ENCODE peak calls at places on chromosomes 1 and 21, in six cellular contexts. H is esophagus squamous epithelium; M is breast epithelium; D is lower lobe of right lung; O is CD8-positive, alpha-beta T cell; U is fibroblast of villous mesenchyme. R is an unnamed sample.

GRCh38 chr1:147804942-147805723 is 44.7 kb upstream of the GJA5 start:
- DNase-seq in U (no peak), M (no peak), D (no peak), H (no peak), O (no peak), R (no peak)

GRCh38 chr1:172381981-172382380 is 38.5 kb upstream of the C1orf105 start:
- DNase-seq in H (no peak), M (no peak), U (no peak), D (no peak), O (no peak), R (no peak)

GRCh38 chr1:34292472-34292871 is 115.8 kb downstream of the C1orf94 start:
- DNase-seq in D (no peak), O (no peak), U (no peak), M (no peak), H (no peak), R (no peak)

GRCh38 chr21:33025106-33025470 is 647 bp upstream of the OLIG2 start:
- DNase-seq in H (no peak), O (no peak), M (no peak), U (no peak), D (no peak), R (no peak)

GRCh38 chr1:98468111-98468717 is 193.3 kb upstream of the SNX7 start:
- DNase-seq in D (no peak), H (no peak), O (no peak), M (no peak), U (peak), R (peak)

GRCh38 chr21:37551406-37552355 is 185.1 kb downstream of the DYRK1A start:
- DNase-seq in O (no peak), U (peak), M (no peak), D (peak), H (no peak), R (no peak)

GRCh38 chr1:209689484-209689883 is 14.3 kb downstream of the G0S2 start:
- DNase-seq in H (no peak), D (no peak), M (no peak), O (no peak), U (no peak), R (no peak)

GRCh38 chr1:54919367-54920359 is 32.7 kb upstream of the DHCR24 start:
- DNase-seq in H (no peak), D (no peak), M (no peak), O (no peak), U (no peak), R (no peak)

GRCh38 chr1:52913014-52913413 is 8.5 kb downstream of the ECHDC2 start:
- DNase-seq in U (no peak), D (no peak), O (no peak), M (no peak), H (no peak), R (no peak)

GRCh38 chr1:162009501-162010174 is 14.0 kb downstream of the OLFML2B start:
- DNase-seq in U (no peak), M (no peak), H (no peak), D (no peak), O (no peak), R (no peak)

GRCh38 chr21:33080376-33080775 is 10.4 kb downstream of the OLIG1 start:
- DNase-seq in D (no peak), U (no peak), H (no peak), M (no peak), O (no peak), R (no peak)

GRCh38 chr21:36126621-36127110 is 8.2 kb upstream of the CBR3 start:
- DNase-seq in D (no peak), U (no peak), O (no peak), H (no peak), M (no peak), R (no peak)

GRCh38 chr1:210916548-210916947 is 217.4 kb downstream of the KCNH1 start:
- DNase-seq in M (no peak), H (no peak), U (no peak), O (no peak), D (no peak), R (no peak)

GRCh38 chr1:213989740-213990472 is 2.1 kb downstream of the PROX1 start:
- DNase-seq in H (no peak), M (peak), O (no peak), D (no peak), U (no peak), R (no peak)

GRCh38 chr1:171083222-171083621 is 7.5 kb upstream of the FMO3 start:
- DNase-seq in M (no peak), H (no peak), O (no peak), D (no peak), U (no peak), R (no peak)

GRCh38 chr1:13543927-13544556 is 30.2 kb upstream of the LRRC38 start:
- DNase-seq in D (peak), H (no peak), U (peak), O (no peak), M (peak), R (no peak)

GRCh38 chr1:42484382-42484781 is 21.3 kb downstream of the CCDC30 start:
- DNase-seq in U (peak), D (no peak), O (no peak), M (no peak), H (no peak), R (peak)

GRCh38 chr21:34950980-34951379 is 98.1 kb downstream of the RUNX1 start:
- DNase-seq in H (no peak), D (no peak), O (no peak), M (no peak), U (no peak), R (no peak)

GRCh38 chr1:206435450-206435849 is 34.8 kb upstream of the IKBKE start:
- DNase-seq in H (no peak), M (no peak), D (no peak), U (no peak), O (no peak), R (no peak)

GRCh38 chr1:87463917-87464565 is 135.4 kb downstream of the LMO4 start:
- DNase-seq in H (no peak), M (no peak), D (no peak), U (no peak), O (no peak), R (no peak)

GRCh38 chr1:183841550-183841949 is 36.6 kb downstream of the RGL1 start:
- DNase-seq in O (no peak), H (no peak), U (no peak), D (no peak), M (no peak), R (no peak)

GRCh38 chr1:43653339-43653738 is 3.4 kb downstream of the KDM4A start:
- DNase-seq in M (no peak), D (no peak), U (peak), H (no peak), O (no peak), R (no peak)

GRCh38 chr1:240329443-240329842 is 237.8 kb downstream of the FMN2 start:
- DNase-seq in M (no peak), H (no peak), U (no peak), O (no peak), D (no peak), R (no peak)
- H3K4me3 ChIP-seq in M (no peak), H (no peak), U (no peak), O (no peak), D (no peak), R (no peak)

GRCh38 chr1:204524986-204525385 is 8.8 kb downstream of the MDM4 start:
- DNase-seq in U (no peak), O (no peak), D (no peak), M (no peak), H (no peak), R (no peak)

GRCh38 chr1:204516180-204516879 is at the start of gene MDM4:
- DNase-seq in D (peak), H (peak), O (peak), M (peak), U (peak), R (peak)

GRCh38 chr1:204523605-204524215 is 7.5 kb downstream of the MDM4 start:
- DNase-seq in U (no peak), D (no peak), M (no peak), H (no peak), O (no peak), R (no peak)

DNA sequence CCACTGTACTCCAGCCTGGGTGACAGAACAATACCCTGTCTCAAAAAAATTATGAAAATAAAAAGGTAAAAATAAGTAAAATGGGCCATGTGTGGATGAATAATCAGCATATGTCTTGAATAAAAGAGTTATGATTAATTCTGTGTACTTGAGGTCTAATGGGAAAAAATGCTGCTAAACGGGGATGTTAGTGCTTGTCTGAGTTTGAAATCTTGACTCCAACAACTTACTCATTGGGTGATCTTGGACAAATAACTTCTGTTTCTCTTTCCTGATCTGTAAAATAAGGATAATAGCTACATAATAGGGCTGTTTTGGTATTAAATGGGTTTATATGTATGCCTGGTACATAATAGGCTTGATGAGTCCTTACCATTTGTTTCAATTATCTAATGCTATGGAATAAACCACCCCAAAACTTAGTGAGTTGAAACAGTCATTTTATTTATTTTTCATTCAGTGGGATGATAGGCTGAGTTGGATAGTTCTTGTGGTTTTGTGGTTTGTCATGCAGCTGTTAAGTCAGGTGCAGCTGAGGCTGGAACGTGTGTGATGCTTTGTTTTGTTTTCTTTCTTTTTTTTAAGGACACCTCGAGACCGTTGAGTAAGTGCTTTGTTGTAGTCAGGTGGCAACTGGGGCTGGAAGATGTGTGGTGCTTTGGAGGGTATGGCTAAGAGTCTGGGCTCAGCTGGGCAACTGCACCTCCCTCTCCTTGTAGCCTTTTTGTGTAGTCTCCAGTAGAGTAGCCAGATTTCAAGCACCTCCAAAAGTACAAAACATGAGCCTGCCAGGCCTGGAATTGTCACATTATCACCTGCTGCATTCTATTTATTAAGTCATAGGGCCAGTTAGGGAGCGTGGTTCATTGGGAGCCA is 4.9 kb downstream of the MDM4 start:
- DNase-seq in D (no peak), H (no peak), U (peak), O (peak), M (no peak), R (peak)
- H3K4me3 ChIP-seq in D (no peak), H (no peak), U (no peak), O (no peak), M (no peak), R (no peak)

GRCh38 chr1:246934777-246935176 is 3.0 kb upstream of the AHCTF1 start:
- DNase-seq in M (no peak), O (no peak), H (no peak), U (no peak), D (no peak), R (no peak)
- H3K4me3 ChIP-seq in M (no peak), O (no peak), H (no peak), U (no peak), D (no peak), R (no peak)

GRCh38 chr1:9127395-9128160 is 1.3 kb downstream of the GPR157 start:
- DNase-seq in O (no peak), U (no peak), H (no peak), D (peak), M (no peak), R (no peak)
- H3K4me3 ChIP-seq in O (peak), U (peak), H (peak), D (peak), M (peak), R (peak)

GRCh38 chr1:200027264-200027823 is at the start of gene NR5A2:
- DNase-seq in O (no peak), H (no peak), D (no peak), M (no peak), U (no peak), R (no peak)

GRCh38 chr1:200028586-200029034 is 1.1 kb downstream of the NR5A2 start:
- DNase-seq in H (no peak), O (no peak), D (no peak), U (no peak), M (no peak), R (no peak)

GRCh38 chr1:200030791-200031190 is 3.3 kb downstream of the NR5A2 start:
- DNase-seq in U (no peak), D (no peak), O (no peak), H (no peak), M (no peak), R (no peak)

GRCh38 chr1:200029035-200029623 is 1.6 kb downstream of the NR5A2 start:
- DNase-seq in M (no peak), O (no peak), D (no peak), U (no peak), H (no peak), R (no peak)

DNA sequence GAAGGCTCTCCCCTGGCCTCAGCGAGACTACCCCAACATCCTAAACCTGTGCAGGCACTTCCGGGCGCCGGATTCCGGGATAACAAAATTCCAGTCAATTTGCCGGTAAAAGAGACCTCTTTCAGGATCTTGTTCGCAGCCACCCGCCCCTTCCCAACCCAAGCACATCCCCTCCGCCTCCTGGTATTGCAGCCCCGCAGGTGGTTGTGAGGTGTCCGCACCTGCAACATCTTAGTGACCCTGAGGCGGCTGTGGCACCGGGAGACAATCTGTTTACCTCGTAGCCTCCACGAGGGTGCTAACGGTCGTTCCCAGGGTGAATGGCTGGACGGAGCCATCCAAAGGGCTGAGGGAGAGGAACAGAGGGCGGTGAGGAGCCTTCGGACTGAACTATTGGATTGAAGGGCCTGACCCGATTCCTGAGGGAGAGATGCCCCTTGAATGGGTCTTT is 2.1 kb downstream of the NR5A2 start:
- DNase-seq in H (no peak), M (no peak), U (no peak), D (no peak), O (no peak), R (no peak)
- H3K4me3 ChIP-seq in H (peak), M (peak), U (no peak), D (peak), O (no peak), R (peak)

GRCh38 chr21:31536138-31536537 is 123.4 kb upstream of the SOD1 start:
- DNase-seq in O (no peak), U (no peak), M (no peak), H (no peak), D (no peak), R (no peak)
- H3K4me3 ChIP-seq in O (no peak), U (no peak), M (no peak), H (no peak), D (no peak), R (no peak)

R was measured in skeletal muscle cell.